ENCODE peak calls at places on chromosomes 5 and 9, in four cellular contexts. One of them, this sample, is unnamed.

GRCh38 chr5:40518511-40518917 is 161.2 kb upstream of the PTGER4 start:
- DNase-seq in foreskin fibroblast: peak; percentile 87
- DNase-seq in OCI-LY7: no peak
- DNase-seq in sciatic nerve: no peak
- DNase-seq in this sample: no peak

GRCh38 chr9:106717686-106718085 is 145.3 kb upstream of the ZNF462 start:
- DNase-seq in foreskin fibroblast: peak; percentile 82
- DNase-seq in OCI-LY7: no peak
- DNase-seq in sciatic nerve: no peak
- DNase-seq in this sample: no peak

GRCh38 chr5:56951946-56952691 is at the start of gene MIER3:
- DNase-seq in foreskin fibroblast: peak; percentile 93
- DNase-seq in OCI-LY7: peak; percentile 85
- DNase-seq in sciatic nerve: peak; percentile 86
- DNase-seq in this sample: peak; percentile 90

GRCh38 chr9:132488611-132489010 is 78.6 kb downstream of the CFAP77 start:
- DNase-seq in foreskin fibroblast: no peak
- DNase-seq in OCI-LY7: no peak
- DNase-seq in sciatic nerve: no peak
- DNase-seq in this sample: no peak

GRCh38 chr5:72146056-72146455 is 38.8 kb downstream of the MAP1B start:
- DNase-seq in foreskin fibroblast: no peak
- DNase-seq in OCI-LY7: no peak
- DNase-seq in sciatic nerve: no peak
- DNase-seq in this sample: no peak

GRCh38 chr5:27962201-27962600 is 923.8 kb upstream of the CDH9 start:
- DNase-seq in foreskin fibroblast: no peak
- DNase-seq in OCI-LY7: no peak
- DNase-seq in sciatic nerve: no peak
- DNase-seq in this sample: no peak

GRCh38 chr9:89648247-89649000 is 43.6 kb downstream of the GADD45G start:
- DNase-seq in foreskin fibroblast: no peak
- DNase-seq in OCI-LY7: no peak
- DNase-seq in sciatic nerve: peak; percentile 21
- DNase-seq in this sample: no peak

GRCh38 chr9:37908283-37908682 is 4.4 kb upstream of the SLC25A51 start:
- DNase-seq in foreskin fibroblast: no peak
- DNase-seq in OCI-LY7: no peak
- DNase-seq in sciatic nerve: no peak
- DNase-seq in this sample: no peak

GRCh38 chr5:147072591-147072990 is 162.2 kb upstream of the STK32A start:
- DNase-seq in foreskin fibroblast: no peak
- DNase-seq in OCI-LY7: no peak
- DNase-seq in sciatic nerve: no peak
- DNase-seq in this sample: no peak

GRCh38 chr9:121975801-121976277 is 117.3 kb downstream of the TTLL11 start:
- DNase-seq in foreskin fibroblast: peak; percentile 78
- DNase-seq in OCI-LY7: no peak
- DNase-seq in sciatic nerve: no peak
- DNase-seq in this sample: no peak

GRCh38 chr5:53333160-53333559 is 147.3 kb upstream of the FST start:
- DNase-seq in foreskin fibroblast: peak; percentile 81
- DNase-seq in OCI-LY7: no peak
- DNase-seq in sciatic nerve: no peak
- DNase-seq in this sample: no peak